ENCODE peak calls at places on chromosomes 3 and 15, in ten cellular contexts. S is CD8-positive, alpha-beta T cell; H is transverse colon; K is left ventricle myocardium inferior; R is fibroblast of lung; V is aorta; A is body of pancreas; P is mammary epithelial cell; Z is naive thymus-derived CD4-positive, alpha-beta T cell; G is A673. T is an unnamed sample.

GRCh38 chr3:124263168-124263567 is 271.2 kb upstream of the ROPN1 start:
- DNase-seq in S (no peak), H (no peak), K (no peak), R (peak; percentile 97), V (peak; percentile 55), A (no peak), P (peak; percentile 93), Z (no peak), G (peak; percentile 17), T (no peak)

GRCh38 chr3:32147935-32148334 is 41.5 kb downstream of the GPD1L start:
- DNase-seq in S (no peak), H (no peak), K (no peak), R (peak; percentile 38), V (no peak), A (no peak), P (no peak), Z (no peak), G (no peak), T (no peak)

GRCh38 chr3:196080997-196081833 is 675 bp downstream of the TFRC start:
- DNase-seq in S (peak; percentile 47), H (peak; percentile 80), K (peak; percentile 71), R (peak; percentile 30), V (peak; percentile 73), A (peak; percentile 84), P (peak; percentile 59), Z (peak; percentile 54), G (peak; percentile 61), T (peak; percentile 70)

GRCh38 chr3:125083776-125084175 is 28.0 kb upstream of the HEG1 start:
- DNase-seq in S (no peak), H (no peak), K (no peak), R (peak; percentile 38), V (no peak), A (no peak), P (no peak), Z (no peak), G (no peak), T (no peak)

GRCh38 chr3:128218476-128218829 is 65.2 kb downstream of the EEFSEC start:
- DNase-seq in S (no peak), H (no peak), K (no peak), R (no peak), V (no peak), A (no peak), P (no peak), Z (no peak), G (no peak), T (no peak)

GRCh38 chr3:69300296-69300695 is 85.6 kb downstream of the FRMD4B start:
- DNase-seq in S (no peak), H (no peak), K (no peak), R (no peak), V (no peak), A (no peak), P (no peak), Z (no peak), G (no peak), T (no peak)

GRCh38 chr15:46091860-46092450 is 457.1 kb downstream of the SQOR start:
- DNase-seq in S (no peak), H (peak; percentile 14), K (no peak), R (peak; percentile 47), V (no peak), A (peak; percentile 54), P (no peak), Z (no peak), G (peak; percentile 75), T (no peak)

GRCh38 chr3:29033511-29033910 is 247.4 kb upstream of the RBMS3 start:
- DNase-seq in S (no peak), H (no peak), K (no peak), R (no peak), V (no peak), A (no peak), P (no peak), Z (no peak), G (no peak), T (no peak)

GRCh38 chr3:28050895-28051294 is 190.5 kb upstream of the CMC1 start:
- DNase-seq in S (peak; percentile 11), H (peak; percentile 21), K (no peak), R (no peak), V (no peak), A (no peak), P (peak; percentile 87), Z (no peak), G (peak; percentile 4), T (peak; percentile 38)

GRCh38 chr3:128416578-128417150 is 50.0 kb downstream of the DNAJB8 start:
- DNase-seq in S (no peak), H (no peak), K (no peak), R (peak; percentile 45), V (no peak), A (no peak), P (peak; percentile 77), Z (no peak), G (no peak), T (no peak)

GRCh38 chr3:48656061-48656840 is 6.4 kb downstream of the CELSR3 start:
- DNase-seq in S (peak; percentile 83), H (peak; percentile 79), K (peak; percentile 84), R (peak; percentile 70), V (peak; percentile 91), A (peak; percentile 93), P (peak; percentile 74), Z (peak; percentile 85), G (peak; percentile 79), T (peak; percentile 77)
- H3K27ac ChIP-seq in S (peak overlapping the region; percentile 68), H (peak overlapping the region; percentile 70), K (peak overlapping the region; percentile 85), R (no peak overlapping the region), V (no peak overlapping the region), A (peak overlapping the region; percentile 78), P (no peak overlapping the region), Z (peak overlapping the region; percentile 65), G (no peak overlapping the region), T (peak overlapping the region; percentile 83)

DNA sequence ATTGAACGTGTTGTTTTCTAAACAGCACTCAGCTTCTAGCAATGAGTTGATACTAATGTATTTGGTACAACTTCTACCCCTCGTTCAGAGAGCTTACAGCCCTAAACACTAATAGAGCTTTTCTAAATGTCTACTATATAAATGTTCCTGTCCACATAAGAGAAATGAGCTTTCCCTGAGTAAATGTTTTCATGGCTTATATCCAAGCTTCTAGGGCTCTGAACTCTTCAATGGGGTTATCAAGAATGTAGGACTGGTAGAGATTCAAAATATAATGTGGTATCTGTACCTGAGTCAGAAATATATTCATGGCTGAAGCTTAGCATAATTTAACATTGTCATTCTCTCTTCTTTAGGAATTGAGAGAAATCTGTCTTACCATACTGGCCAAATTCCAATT is 73.4 kb downstream of the SERPINI1 start:
- DNase-seq in S (no peak), H (no peak), K (no peak), R (no peak), V (no peak), A (no peak), P (no peak), Z (no peak), G (no peak), T (no peak)
- H3K4me3 ChIP-seq in S (no peak overlapping the region), H (no peak overlapping the region), K (no peak overlapping the region), R (no peak overlapping the region), V (no peak overlapping the region), A (no peak overlapping the region), P (no peak overlapping the region), Z (no peak overlapping the region), G (no peak overlapping the region), T (no peak overlapping the region)

DNA sequence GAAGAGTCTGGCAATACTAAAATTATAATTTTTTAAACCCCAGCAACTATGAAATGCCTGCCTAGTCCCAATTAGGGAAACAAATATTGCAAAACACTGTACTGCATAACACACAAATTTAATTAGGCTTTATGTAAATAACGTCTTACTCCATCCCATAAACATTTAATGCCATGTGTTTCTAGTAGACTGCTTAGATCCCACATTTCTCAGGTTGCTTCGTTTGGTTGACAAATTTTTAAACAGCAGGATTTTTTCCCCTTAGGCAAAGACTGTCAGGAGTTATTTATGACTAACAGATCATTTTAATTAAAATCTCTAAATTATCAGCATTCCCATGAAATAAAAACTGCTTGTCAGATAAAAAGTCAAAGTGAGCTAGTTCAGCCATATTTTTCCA is 29.9 kb downstream of the EIF2AK4 start:
- DNase-seq in S (no peak), H (no peak), K (no peak), R (no peak), V (no peak), A (no peak), P (no peak), Z (no peak), G (no peak), T (no peak)
- H3K36me3 ChIP-seq in S (peaks cover 7% of the 10 kb centered on the region), H (peaks cover 16% of the 10 kb centered on the region), K (peaks cover 76% of the 10 kb centered on the region), R (peaks cover 13% of the 10 kb centered on the region), V (peaks cover 7% of the 10 kb centered on the region), A (peaks cover 25% of the 10 kb centered on the region), P (peaks cover 54% of the 10 kb centered on the region), Z (peaks cover 28% of the 10 kb centered on the region), G (peaks cover 42% of the 10 kb centered on the region), T (peaks cover 14% of the 10 kb centered on the region)

GRCh38 chr3:65785065-65785645 is 253.6 kb downstream of the MAGI1 start:
- DNase-seq in S (no peak), H (no peak), K (no peak), R (peak; percentile 85), V (no peak), A (no peak), P (peak; percentile 9), Z (no peak), G (peak; percentile 75), T (no peak)
- H3K27ac ChIP-seq in S (no peak overlapping the region), H (no peak overlapping the region), K (no peak overlapping the region), R (no peak overlapping the region), V (no peak overlapping the region), A (no peak overlapping the region), P (no peak overlapping the region), Z (no peak overlapping the region), G (peak overlapping the region; percentile 57), T (no peak overlapping the region)

GRCh38 chr3:197847866-197848401 is 56.9 kb downstream of the LRCH3 start:
- DNase-seq in S (peak; percentile 19), H (peak; percentile 18), K (no peak), R (peak; percentile 48), V (no peak), A (no peak), P (no peak), Z (peak; percentile 61), G (peak; percentile 52), T (peak; percentile 49)
- H3K4me3 ChIP-seq in S (peak overlapping the region; percentile 24), H (peak overlapping the region; percentile 19), K (peak overlapping the region; percentile 32), R (peak overlapping the region; percentile 45), V (no peak overlapping the region), A (no peak overlapping the region), P (no peak overlapping the region), Z (peak overlapping the region; percentile 49), G (peak overlapping the region; percentile 20), T (peak overlapping the region; percentile 76)